ENCODE peak calls at places on chromosomes 12 and 14, in ten cellular contexts. Z is WERI-Rb-1; L is AG04450; C is cardiac muscle cell; S is naive thymus-derived CD4-positive, alpha-beta T cell; J is transverse colon; P is aorta; G is CD8-positive, alpha-beta T cell; V is IMR-90; R is heart right ventricle. Q is an unnamed sample.

GRCh38 chr14:103623883-103624482 is 5.0 kb upstream of the KLC1 start:
- DNase-seq in Z (no peak), L (no peak), C (no peak), S (no peak), J (peak; percentile 12), P (peak; percentile 69), G (no peak), V (no peak), R (peak; percentile 56), Q (peak; percentile 79)

GRCh38 chr14:106564058-106564643 is 1037.8 kb downstream of the TMEM121 start:
- DNase-seq in Z (peak; percentile 54), L (no peak), C (no peak), S (peak; percentile 49), J (peak; percentile 54), P (no peak), G (peak; percentile 68), V (no peak), R (no peak), Q (peak; percentile 57)

GRCh38 chr12:78164154-78164553 is 333.5 kb downstream of the NAV3 start:
- DNase-seq in Z (no peak), L (no peak), C (no peak), S (no peak), J (no peak), P (no peak), G (no peak), V (no peak), R (no peak), Q (no peak)

GRCh38 chr14:58752782-58753181 is 115.0 kb downstream of the DACT1 start:
- DNase-seq in Z (no peak), L (no peak), C (no peak), S (no peak), J (peak; percentile 91), P (peak; percentile 93), G (no peak), V (no peak), R (peak; percentile 85), Q (peak; percentile 88)

GRCh38 chr14:29144598-29144997 is 378.0 kb downstream of the FOXG1 start:
- DNase-seq in Z (no peak), L (peak; percentile 94), C (no peak), S (no peak), J (no peak), P (no peak), G (no peak), V (peak; percentile 99), R (no peak), Q (no peak)

GRCh38 chr14:26761532-26761931 is 163.7 kb upstream of the NOVA1 start:
- DNase-seq in Z (no peak), L (no peak), C (no peak), S (no peak), J (no peak), P (no peak), G (no peak), V (no peak), R (no peak), Q (no peak)

GRCh38 chr12:22018860-22019259 is 27.2 kb upstream of the CMAS start:
- DNase-seq in Z (no peak), L (no peak), C (no peak), S (peak; percentile 13), J (no peak), P (no peak), G (no peak), V (peak; percentile 3), R (no peak), Q (no peak)

GRCh38 chr14:39442293-39442692 is 10.1 kb upstream of the FBXO33 start:
- DNase-seq in Z (no peak), L (no peak), C (no peak), S (no peak), J (no peak), P (peak; percentile 59), G (no peak), V (peak; percentile 37), R (no peak), Q (no peak)

GRCh38 chr14:104461676-104462443 is 117.7 kb upstream of the C14orf180 start:
- DNase-seq in Z (peak; percentile 88), L (no peak), C (peak; percentile 42), S (no peak), J (no peak), P (no peak), G (no peak), V (no peak), R (no peak), Q (peak; percentile 41)

GRCh38 chr14:78835052-78835451 is 664.9 kb downstream of the NRXN3 start:
- DNase-seq in Z (peak; percentile 90), L (no peak), C (peak; percentile 91), S (no peak), J (no peak), P (no peak), G (no peak), V (no peak), R (peak; percentile 4), Q (no peak)

GRCh38 chr12:132284618-132285310 is 44.6 kb downstream of the GALNT9 start:
- DNase-seq in Z (no peak), L (no peak), C (no peak), S (no peak), J (no peak), P (no peak), G (no peak), V (no peak), R (no peak), Q (peak; percentile 33)
- H3K27me3 ChIP-seq in Z (no peaks in the 10 kb centered on the region), L (peaks cover 14% of the 10 kb centered on the region), C (peaks cover 32% of the 10 kb centered on the region), S (no peaks in the 10 kb centered on the region), J (peaks cover 37% of the 10 kb centered on the region), P (no peaks in the 10 kb centered on the region), G (peaks cover 3% of the 10 kb centered on the region), V (peaks cover 8% of the 10 kb centered on the region), R (peaks cover 85% of the 10 kb centered on the region), Q (peaks cover 73% of the 10 kb centered on the region)

GRCh38 chr14:56812364-56813103 is 2.3 kb upstream of the OTX2 start:
- DNase-seq in Z (peak; percentile 79), L (no peak), C (no peak), S (no peak), J (no peak), P (no peak), G (no peak), V (no peak), R (no peak), Q (no peak)

GRCh38 chr14:56811596-56812363 is 1.5 kb upstream of the OTX2 start:
- DNase-seq in Z (peak; percentile 87), L (no peak), C (no peak), S (no peak), J (no peak), P (no peak), G (no peak), V (no peak), R (no peak), Q (no peak)

GRCh38 chr14:56810850-56811595 is 744 bp upstream of the OTX2 start:
- DNase-seq in Z (peak; percentile 48), L (no peak), C (no peak), S (no peak), J (no peak), P (no peak), G (no peak), V (no peak), R (no peak), Q (no peak)

GRCh38 chr14:56814468-56815074 is 4.3 kb upstream of the OTX2 start:
- DNase-seq in Z (peak; percentile 53), L (no peak), C (no peak), S (no peak), J (no peak), P (no peak), G (no peak), V (no peak), R (no peak), Q (no peak)

DNA sequence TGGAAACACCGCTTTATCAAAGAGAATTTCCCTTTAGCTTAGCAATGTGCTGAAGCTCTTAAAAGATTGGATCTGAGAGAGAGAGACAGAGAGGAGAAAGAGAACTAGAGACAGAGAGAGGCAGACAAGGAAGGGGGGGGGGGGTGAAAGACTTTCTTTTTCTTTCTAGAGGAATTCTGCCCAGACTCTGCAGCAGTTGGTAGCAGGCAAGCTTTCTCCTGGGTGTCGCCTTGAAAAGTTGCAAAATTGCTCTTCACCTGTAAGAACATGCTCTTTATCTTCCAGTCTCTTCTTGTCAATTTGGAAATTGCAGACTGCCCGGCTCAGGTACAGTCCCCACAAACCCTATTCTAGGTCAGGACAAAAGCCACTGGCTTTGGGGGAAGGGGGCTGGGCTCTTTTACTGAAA is 2.9 kb upstream of the OTX2 start:
- DNase-seq in Z (no peak), L (no peak), C (no peak), S (no peak), J (no peak), P (no peak), G (no peak), V (no peak), R (no peak), Q (no peak)
- H3K27me3 ChIP-seq in Z (no peaks in the 10 kb centered on the region), L (peaks cover 79% of the 10 kb centered on the region), C (peaks cover 100% of the 10 kb centered on the region), S (peaks cover 26% of the 10 kb centered on the region), J (peaks cover 100% of the 10 kb centered on the region), P (no peaks in the 10 kb centered on the region), G (peaks cover 19% of the 10 kb centered on the region), V (peaks cover 82% of the 10 kb centered on the region), R (peaks cover 100% of the 10 kb centered on the region), Q (peaks cover 98% of the 10 kb centered on the region)

DNA sequence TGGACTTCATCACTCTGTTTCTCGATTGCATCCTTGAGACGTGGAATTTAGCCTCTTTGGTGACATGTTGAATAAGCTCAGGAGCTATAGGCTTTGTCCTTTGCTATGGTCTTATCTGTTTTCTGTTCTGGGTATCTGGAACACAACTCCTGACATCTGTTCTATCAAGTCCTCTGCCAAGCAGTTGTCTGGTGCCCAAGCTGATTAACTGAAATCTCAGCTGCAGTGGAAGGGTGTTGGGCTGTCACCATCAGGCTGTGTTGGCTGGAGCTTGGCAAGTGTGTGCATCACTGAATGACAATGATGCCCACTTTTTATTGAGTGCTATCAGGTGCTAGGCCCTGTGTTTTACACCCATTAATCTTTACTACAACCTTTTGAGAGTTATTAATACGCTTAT is 77.8 kb downstream of the SMOC1 start:
- DNase-seq in Z (no peak), L (no peak), C (no peak), S (no peak), J (no peak), P (no peak), G (no peak), V (no peak), R (no peak), Q (no peak)
- H3K27me3 ChIP-seq in Z (no peaks in the 10 kb centered on the region), L (no peaks in the 10 kb centered on the region), C (peaks cover 5% of the 10 kb centered on the region), S (no peaks in the 10 kb centered on the region), J (no peaks in the 10 kb centered on the region), P (no peaks in the 10 kb centered on the region), G (no peaks in the 10 kb centered on the region), V (no peaks in the 10 kb centered on the region), R (peaks cover 22% of the 10 kb centered on the region), Q (peaks cover 9% of the 10 kb centered on the region)

GRCh38 chr12:52568111-52568510 is 5.5 kb downstream of the KRT74 start:
- DNase-seq in Z (no peak), L (no peak), C (no peak), S (no peak), J (no peak), P (no peak), G (no peak), V (no peak), R (no peak), Q (no peak)
- H3K27me3 ChIP-seq in Z (peaks cover 90% of the 10 kb centered on the region), L (peaks cover 28% of the 10 kb centered on the region), C (peaks cover 49% of the 10 kb centered on the region), S (no peaks in the 10 kb centered on the region), J (no peaks in the 10 kb centered on the region), P (no peaks in the 10 kb centered on the region), G (no peaks in the 10 kb centered on the region), V (peaks cover 46% of the 10 kb centered on the region), R (peaks cover 52% of the 10 kb centered on the region), Q (peaks cover 57% of the 10 kb centered on the region)